ENCODE peak calls at places on chromosomes 12 and 14, in four cellular contexts. L is spleen, Y is OCI-LY7, M is PC-3. I is an unnamed sample.

GRCh38 chr14:33352821-33353220 is 414.1 kb downstream of the NPAS3 start:
- DNase-seq in L (no peak), Y (no peak), M (no peak), I (no peak)

GRCh38 chr14:63952933-63953437 is 100.2 kb downstream of the SYNE2 start:
- DNase-seq in M (no peak), L (no peak), Y (no peak), I (no peak)

GRCh38 chr12:76346798-76347420 is 1.3 kb downstream of the BBS10 start:
- DNase-seq in Y (peak), L (no peak), M (peak), I (peak)

GRCh38 chr14:100406505-100407131 is 83.5 kb downstream of the SLC25A47 start:
- DNase-seq in L (peak), Y (no peak), M (peak), I (peak)

GRCh38 chr14:55071870-55072640 is 20.6 kb downstream of the MAPK1IP1L start:
- DNase-seq in M (peak), L (no peak), Y (peak), I (peak)

GRCh38 chr12:122505419-122506051 is 4.8 kb upstream of the ZCCHC8 start:
- DNase-seq in L (no peak), Y (no peak), M (no peak), I (no peak)

GRCh38 chr12:85575115-85576096 is 260.8 kb downstream of the RASSF9 start:
- DNase-seq in L (no peak), Y (peak), M (peak), I (peak)

GRCh38 chr12:62933220-62933870 is 1.6 kb downstream of the PPM1H start:
- DNase-seq in L (no peak), M (peak), Y (no peak), I (no peak)

GRCh38 chr12:76470028-76470939 is 89.3 kb downstream of the OSBPL8 start:
- DNase-seq in Y (no peak), M (peak), L (no peak), I (peak)

GRCh38 chr14:105207460-105207901 is 26.4 kb upstream of the NUDT14 start:
- DNase-seq in M (no peak), Y (no peak), L (no peak), I (no peak)

GRCh38 chr12:88793091-88793490 is 212.8 kb upstream of the KITLG start:
- DNase-seq in Y (no peak), L (no peak), M (peak), I (no peak)

GRCh38 chr12:28550757-28551381 is 360.6 kb downstream of the CCDC91 start:
- DNase-seq in M (peak), Y (no peak), L (no peak), I (no peak)

GRCh38 chr12:76010732-76011458 is 20.7 kb downstream of the PHLDA1 start:
- DNase-seq in L (no peak), Y (no peak), M (no peak), I (no peak)

GRCh38 chr12:53825246-53826081 is 73.7 kb upstream of the CISTR start:
- DNase-seq in L (no peak), M (peak), Y (no peak), I (no peak)

GRCh38 chr12:47894652-47895051 is 10.1 kb downstream of the VDR start:
- DNase-seq in M (no peak), L (no peak), Y (no peak), I (no peak)

GRCh38 chr14:70654609-70655008 is 12.9 kb downstream of the TTC9 start:
- DNase-seq in M (peak), Y (peak), L (no peak), I (no peak)

GRCh38 chr12:96811083-96811482 is 96.0 kb upstream of the NEDD1 start:
- DNase-seq in Y (no peak), L (no peak), M (peak), I (no peak)

GRCh38 chr12:97404549-97404948 is 58.1 kb upstream of the RMST start:
- DNase-seq in M (peak), Y (peak), L (no peak), I (peak)

GRCh38 chr12:106586803-106587684 is 4.2 kb downstream of the RFX4 start:
- DNase-seq in M (no peak), L (no peak), Y (no peak), I (no peak)

GRCh38 chr14:55730602-55731001 is 150.6 kb downstream of the KTN1 start:
- DNase-seq in M (peak), L (no peak), Y (no peak), I (no peak)

GRCh38 chr12:8956073-8956472 is 6.6 kb upstream of the M6PR start:
- DNase-seq in L (peak), Y (no peak), M (no peak), I (no peak)

GRCh38 chr14:90111895-90112534 is 50.2 kb downstream of the KCNK13 start:
- DNase-seq in M (peak), L (no peak), Y (no peak), I (no peak)

GRCh38 chr14:67428501-67429031 is 16.6 kb upstream of the PLEK2 start:
- DNase-seq in L (no peak), Y (no peak), M (peak), I (no peak)

GRCh38 chr12:45575823-45576448 is 153.6 kb upstream of the ARID2 start:
- DNase-seq in Y (peak), L (no peak), M (no peak), I (no peak)

GRCh38 chr14:73764881-73765280 is 50.7 kb upstream of the PNMA1 start:
- DNase-seq in L (peak), Y (peak), M (no peak), I (no peak)

GRCh38 chr12:110289021-110289710 is 8.1 kb downstream of the ATP2A2 start:
- DNase-seq in M (no peak), Y (no peak), L (no peak), I (no peak)

GRCh38 chr12:57110189-57111045 is 745 bp downstream of the STAT6 start:
- DNase-seq in L (peak), M (peak), Y (peak), I (peak)
- TF ChIP-seq CTCF in L (no peak), M (no peak), Y (peak), I (no peak)

DNA sequence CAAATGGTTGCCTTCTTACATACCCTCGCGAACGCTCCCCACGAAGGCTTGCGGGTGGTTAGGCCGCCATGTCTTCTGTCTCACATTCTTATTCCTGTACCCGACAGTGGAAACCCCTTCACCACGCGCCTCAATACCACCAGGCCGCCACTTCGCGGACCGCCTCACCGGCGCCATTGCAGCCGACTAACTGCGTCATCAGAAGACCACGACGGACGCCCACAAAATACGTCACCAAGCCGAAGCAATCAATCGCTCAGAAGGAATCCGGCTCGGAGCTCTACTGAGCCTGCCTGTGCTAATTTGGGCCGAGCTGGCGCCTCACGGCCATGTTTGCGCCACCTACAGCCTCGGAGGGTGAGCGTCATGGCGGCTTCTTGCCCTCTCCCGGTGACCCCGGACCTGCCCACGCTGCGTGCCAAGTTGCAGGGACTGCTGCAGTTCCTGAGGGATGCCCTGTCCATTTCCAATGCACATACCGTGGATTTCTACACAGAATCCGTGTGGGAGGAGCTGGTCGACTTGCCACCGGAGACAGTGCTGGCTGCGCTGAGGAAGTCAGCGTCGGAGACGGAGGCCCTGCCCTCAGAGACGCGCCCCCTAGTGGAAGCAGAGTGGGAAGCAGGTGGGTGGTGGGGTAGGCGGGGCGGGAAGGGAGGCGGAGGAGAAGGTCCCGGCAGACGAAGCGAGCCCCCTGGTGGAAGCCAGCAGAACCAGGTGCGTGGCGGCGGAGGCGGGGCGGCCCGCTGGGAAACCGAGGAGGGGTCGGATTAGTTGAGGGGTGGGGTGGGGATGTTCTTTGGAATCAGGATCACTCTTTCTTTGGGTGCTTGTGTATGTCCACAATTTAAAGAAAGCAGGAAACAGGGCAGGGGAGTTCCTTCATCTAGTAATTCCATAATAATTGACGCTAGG is at the start of the genes CCDC59 and METTL25:
- DNase-seq in L (peak), Y (peak), M (peak), I (peak)
- TF ChIP-seq CTCF in L (peak), Y (peak), M (peak), I (peak)

GRCh38 chr12:51025748-51026654 is at the start of gene SLC11A2:
- DNase-seq in L (peak), Y (peak), M (peak), I (peak)
- TF ChIP-seq CTCF in L (peak), Y (no peak), M (no peak), I (no peak)

GRCh38 chr12:108690191-108690518 is 41.2 kb downstream of the CORO1C start:
- DNase-seq in L (no peak), Y (no peak), M (no peak), I (no peak)
- TF ChIP-seq CTCF in L (no peak), Y (no peak), M (no peak), I (no peak)

GRCh38 chr14:66403183-66403582 is 83.0 kb upstream of the CCDC196 start:
- DNase-seq in L (no peak), M (peak), Y (peak), I (no peak)

GRCh38 chr14:66404051-66404450 is 82.1 kb upstream of the CCDC196 start:
- DNase-seq in Y (no peak), M (no peak), L (no peak), I (no peak)

GRCh38 chr14:66398437-66398836 is 87.7 kb upstream of the CCDC196 start:
- DNase-seq in L (no peak), Y (no peak), M (no peak), I (peak)

GRCh38 chr14:66405158-66405557 is 81.0 kb upstream of the CCDC196 start:
- DNase-seq in Y (no peak), M (peak), L (no peak), I (no peak)

DNA sequence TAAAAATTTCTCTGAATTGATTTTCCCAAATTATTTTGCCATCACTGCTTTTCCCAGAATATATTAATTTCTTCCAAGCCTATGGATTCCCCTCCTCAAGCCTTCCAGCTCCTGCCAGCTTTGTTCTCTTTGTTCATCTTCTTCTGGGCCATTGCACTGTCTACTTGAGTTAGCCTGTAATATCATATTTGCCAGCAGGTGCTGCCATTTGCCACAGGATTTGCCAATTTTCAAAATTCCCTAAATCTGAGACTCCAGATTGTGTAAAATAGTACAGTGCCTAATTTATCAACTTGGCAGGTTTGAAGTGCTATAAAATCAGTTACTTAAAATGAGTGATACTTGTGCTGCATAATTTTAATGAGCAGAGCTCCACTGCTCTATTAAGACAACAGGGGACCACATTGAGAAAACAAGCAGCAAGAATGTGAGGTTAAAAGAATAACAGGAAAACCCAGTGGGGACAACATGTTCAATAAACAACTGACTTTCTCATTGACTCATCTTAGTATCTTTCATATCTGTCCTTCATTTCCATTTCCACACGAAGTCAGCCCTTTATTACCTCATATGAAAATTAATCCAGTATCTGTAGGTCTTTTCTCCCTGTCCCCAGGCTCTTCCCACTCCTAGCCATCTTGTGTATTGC is 84.6 kb upstream of the CCDC196 start:
- DNase-seq in M (peak), L (no peak), Y (no peak), I (no peak)
- TF ChIP-seq CTCF in M (peak), L (no peak), Y (peak), I (peak)

GRCh38 chr12:114165921-114166320 is 199.8 kb upstream of the RBM19 start:
- DNase-seq in M (no peak), L (no peak), Y (no peak), I (no peak)

GRCh38 chr12:114167431-114167830 is 201.3 kb upstream of the RBM19 start:
- DNase-seq in Y (no peak), M (no peak), L (no peak), I (no peak)

GRCh38 chr12:114168061-114168460 is 201.9 kb upstream of the RBM19 start:
- DNase-seq in L (no peak), Y (no peak), M (no peak), I (no peak)

GRCh38 chr12:114164354-114164753 is 198.2 kb upstream of the RBM19 start:
- DNase-seq in Y (no peak), L (no peak), M (no peak), I (no peak)

DNA sequence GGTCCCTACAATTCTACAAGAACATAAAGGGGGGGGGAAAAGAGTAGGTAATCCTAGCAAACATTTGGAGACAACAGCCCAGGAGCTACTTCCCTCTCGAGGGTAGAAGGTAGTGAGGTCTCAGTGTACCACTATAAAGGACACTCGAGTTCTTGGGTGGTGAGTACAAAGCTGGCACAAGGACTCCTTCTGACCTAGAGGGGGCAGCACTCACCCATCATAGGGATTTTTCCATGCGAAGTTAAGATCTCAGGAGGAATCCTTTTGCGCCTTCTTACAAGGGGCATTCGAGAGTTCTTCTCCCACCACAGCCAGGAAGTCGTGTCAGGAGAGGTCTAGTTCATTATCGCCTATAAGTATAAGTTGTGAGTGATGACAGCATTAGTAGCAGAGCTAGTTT is 200.2 kb upstream of the RBM19 start:
- DNase-seq in M (peak), L (no peak), Y (peak), I (peak)
- TF ChIP-seq CTCF in M (peak), L (no peak), Y (peak), I (peak)

GRCh38 chr12:124368421-124369032 is 73.6 kb downstream of the RFLNA start:
- DNase-seq in L (no peak), Y (no peak), M (no peak), I (no peak)
- TF ChIP-seq CTCF in L (no peak), Y (no peak), M (peak), I (no peak)

DNA sequence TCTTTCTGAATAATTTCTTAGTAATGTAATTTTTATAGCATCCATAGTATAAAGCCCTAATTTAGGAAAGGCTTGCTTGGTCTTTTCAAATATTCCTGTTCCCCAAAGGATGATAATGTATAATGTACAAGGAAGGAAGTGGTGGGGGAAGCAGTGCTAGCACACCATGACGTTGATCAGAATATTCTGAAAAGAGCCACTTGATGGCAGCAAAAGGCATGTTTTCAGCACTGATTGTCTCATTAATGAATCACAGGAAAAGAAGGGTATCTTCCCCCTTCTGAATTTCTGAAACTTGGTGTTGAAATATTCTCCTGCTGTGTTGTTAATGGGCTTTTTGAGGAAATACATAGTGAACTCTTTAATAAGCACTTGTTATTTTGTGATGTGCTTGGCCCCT is 121.9 kb downstream of the TMEM117 start:
- DNase-seq in L (no peak), Y (peak), M (peak), I (peak)
- TF ChIP-seq CTCF in L (peak), Y (peak), M (peak), I (peak)

GRCh38 chr12:5429741-5430557 is 2.0 kb upstream of the NTF3 start:
- DNase-seq in M (no peak), Y (peak), L (no peak), I (no peak)

GRCh38 chr12:5432011-5432400 is at the start of gene NTF3:
- DNase-seq in Y (peak), L (no peak), M (no peak), I (no peak)

GRCh38 chr12:5430639-5431603 is 987 bp upstream of the NTF3 start:
- DNase-seq in M (no peak), L (no peak), Y (peak), I (no peak)

GRCh38 chr12:5433081-5433839 is 1.4 kb downstream of the NTF3 start:
- DNase-seq in L (no peak), Y (no peak), M (no peak), I (no peak)

DNA sequence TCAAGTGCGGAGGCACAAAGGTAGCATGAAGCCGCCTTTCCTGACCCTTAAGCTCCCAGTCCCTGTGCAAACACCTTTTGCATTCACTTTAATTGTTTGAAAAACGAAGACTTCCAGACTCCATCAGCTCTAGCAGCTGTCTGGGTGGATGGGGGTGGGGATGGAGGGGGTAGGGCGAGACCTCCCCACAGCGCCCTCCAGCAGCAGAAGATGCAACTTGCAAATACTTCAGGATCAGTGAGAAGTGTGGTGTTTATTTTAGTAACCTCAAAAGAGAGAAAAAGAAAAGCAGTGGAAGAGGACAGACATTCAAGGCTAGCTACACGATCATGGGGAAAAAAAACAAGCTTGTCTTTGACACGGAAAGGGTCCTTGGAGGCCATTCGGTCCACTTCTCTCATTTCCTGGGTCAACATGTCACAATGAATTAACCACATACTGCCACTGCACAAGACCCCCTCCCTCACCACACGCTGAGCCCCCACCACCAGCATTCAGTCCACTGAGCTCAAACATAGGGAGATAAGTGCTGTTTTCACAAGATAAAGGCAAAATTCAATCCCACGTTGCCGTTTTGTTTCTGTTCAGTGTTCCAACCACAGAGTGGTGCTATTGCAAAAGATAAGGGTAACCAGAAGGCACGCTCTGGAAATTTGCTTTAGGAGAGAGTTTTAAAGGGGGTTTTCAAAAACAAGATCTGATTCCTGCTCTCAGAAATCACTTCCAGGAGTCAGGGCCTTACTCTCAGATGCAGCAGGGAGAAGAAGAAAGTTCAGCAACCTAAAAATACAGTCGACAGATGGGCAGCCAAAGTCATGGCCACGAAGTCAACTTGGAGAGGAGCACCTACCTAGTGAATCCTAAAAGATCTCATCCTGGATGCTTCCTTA is 3.3 kb upstream of the NTF3 start:
- DNase-seq in L (no peak), M (peak), Y (peak), I (no peak)
- TF ChIP-seq CTCF in L (peak), M (peak), Y (peak), I (no peak)

I was measured in activated CD8-positive, alpha-beta T cell treated with anti-CD3 and anti-CD28 coated beads for 36 hours.